ENCODE peak calls at places on chromosomes 7 and 10, in nine cellular contexts. C is LoVo; N is EL; Q is right atrium auricular region; W is H54; K is NCI-H2081; T is left ventricle myocardium inferior; B is breast epithelium; O is stimulated activated naive CD8-positive, alpha-beta T cell treated with anti-CD3 and anti-CD28 coated beads, Interleukin-15, amount 100 ng/mL, for 72 hours. U is an unnamed sample.

GRCh38 chr7:30805931-30806330 is 34.7 kb downstream of the MINDY4 start:
- DNase-seq in K (no peak), Q (no peak), C (no peak), O (no peak), B (no peak), T (no peak), W (no peak), N (no peak), U (no peak)

GRCh38 chr7:2645274-2645868 is 13.6 kb downstream of the TTYH3 start:
- DNase-seq in K (no peak), W (no peak), O (peak), N (no peak), B (no peak), C (no peak), Q (no peak), T (no peak), U (peak)

GRCh38 chr10:118238573-118239240 is 103.4 kb downstream of the FAM204A start:
- DNase-seq in N (peak), W (peak), B (no peak), O (no peak), Q (no peak), C (peak), T (no peak), K (no peak), U (no peak)

GRCh38 chr7:29145553-29146081 is 720 bp downstream of the CPVL start:
- DNase-seq in W (no peak), K (no peak), N (no peak), T (no peak), C (no peak), O (no peak), B (no peak), Q (no peak), U (no peak)

GRCh38 chr10:101974091-101974799 is 81.7 kb downstream of the ARMH3 start:
- DNase-seq in C (no peak), T (no peak), Q (no peak), K (peak), O (no peak), B (no peak), W (no peak), N (no peak), U (no peak)

GRCh38 chr7:23418046-23418445 is 52.2 kb downstream of the IGF2BP3 start:
- DNase-seq in N (peak), K (no peak), Q (no peak), B (no peak), W (no peak), T (no peak), C (no peak), O (no peak), U (no peak)

GRCh38 chr10:69439350-69439739 is 11.9 kb upstream of the TSPAN15 start:
- DNase-seq in N (peak), C (no peak), K (no peak), T (no peak), B (peak), Q (no peak), O (no peak), W (peak), U (no peak)

GRCh38 chr7:151381333-151382078 is 28.3 kb downstream of the WDR86 start:
- DNase-seq in C (no peak), O (peak), W (no peak), B (no peak), N (no peak), Q (no peak), K (no peak), T (no peak), U (no peak)

GRCh38 chr7:128708235-128708634 is 30.9 kb upstream of the CALU start:
- DNase-seq in Q (no peak), W (no peak), C (no peak), T (no peak), N (no peak), O (no peak), B (no peak), K (no peak), U (no peak)